ENCODE peak calls at places on chromosomes 16 and 17, in eight cellular contexts. One of them, this sample, is unnamed. For H3K4me1, the result is how much of the 10 kb centered on the place peaks cover.

GRCh38 chr16:55668337-55669281 is 12.8 kb downstream of the SLC6A2 start:
- DNase-seq in K562: no peak
- DNase-seq in pancreas: no peak
- DNase-seq in fibroblast of lung: no peak
- DNase-seq in A549: no peak
- DNase-seq in right atrium auricular region: no peak
- DNase-seq in adrenal gland: peak
- DNase-seq in tibial nerve: no peak
- DNase-seq in this sample: peak

GRCh38 chr17:7579839-7580630 is 597 bp downstream of the CD68 start:
- DNase-seq in K562: no peak
- DNase-seq in pancreas: no peak
- DNase-seq in fibroblast of lung: no peak
- DNase-seq in A549: no peak
- DNase-seq in right atrium auricular region: no peak
- DNase-seq in adrenal gland: no peak
- DNase-seq in tibial nerve: no peak
- DNase-seq in this sample: no peak

GRCh38 chr17:12622726-12623125 is 43.0 kb upstream of the MYOCD start:
- DNase-seq in K562: no peak
- DNase-seq in pancreas: no peak
- DNase-seq in fibroblast of lung: peak
- DNase-seq in A549: no peak
- DNase-seq in right atrium auricular region: no peak
- DNase-seq in adrenal gland: peak
- DNase-seq in tibial nerve: no peak
- DNase-seq in this sample: no peak

GRCh38 chr17:7232114-7232513 is 2.2 kb downstream of the DVL2 start:
- DNase-seq in K562: no peak
- DNase-seq in pancreas: no peak
- DNase-seq in fibroblast of lung: no peak
- DNase-seq in A549: no peak
- DNase-seq in right atrium auricular region: no peak
- DNase-seq in adrenal gland: no peak
- DNase-seq in tibial nerve: no peak
- DNase-seq in this sample: no peak

GRCh38 chr17:12386240-12386639 is 279.4 kb upstream of the MYOCD start:
- DNase-seq in K562: no peak
- DNase-seq in pancreas: no peak
- DNase-seq in fibroblast of lung: no peak
- DNase-seq in A549: no peak
- DNase-seq in right atrium auricular region: no peak
- DNase-seq in adrenal gland: no peak
- DNase-seq in tibial nerve: no peak
- DNase-seq in this sample: no peak

GRCh38 chr16:69097425-69097824 is 8.0 kb upstream of the HAS3 start:
- DNase-seq in K562: no peak
- DNase-seq in pancreas: no peak
- DNase-seq in fibroblast of lung: no peak
- DNase-seq in A549: no peak
- DNase-seq in right atrium auricular region: no peak
- DNase-seq in adrenal gland: no peak
- DNase-seq in tibial nerve: no peak
- DNase-seq in this sample: no peak

GRCh38 chr17:46072998-46073397 is 73.9 kb downstream of the STH start:
- DNase-seq in K562: no peak
- DNase-seq in pancreas: no peak
- DNase-seq in fibroblast of lung: peak
- DNase-seq in A549: peak
- DNase-seq in right atrium auricular region: no peak
- DNase-seq in adrenal gland: no peak
- DNase-seq in tibial nerve: no peak
- DNase-seq in this sample: peak

GRCh38 chr17:28469376-28469775 is 4.1 kb upstream of the SLC13A2 start:
- DNase-seq in K562: no peak
- DNase-seq in pancreas: peak
- DNase-seq in fibroblast of lung: no peak
- DNase-seq in A549: no peak
- DNase-seq in right atrium auricular region: no peak
- DNase-seq in adrenal gland: no peak
- DNase-seq in tibial nerve: no peak
- DNase-seq in this sample: no peak

GRCh38 chr16:28218109-28218508 is 6.3 kb upstream of the XPO6 start:
- DNase-seq in K562: no peak
- DNase-seq in pancreas: no peak
- DNase-seq in fibroblast of lung: peak
- DNase-seq in A549: no peak
- DNase-seq in right atrium auricular region: no peak
- DNase-seq in adrenal gland: peak
- DNase-seq in tibial nerve: no peak
- DNase-seq in this sample: no peak

GRCh38 chr17:60135951-60136666 is 13.7 kb upstream of the CA4 start:
- DNase-seq in K562: no peak
- DNase-seq in pancreas: peak
- DNase-seq in fibroblast of lung: no peak
- DNase-seq in A549: no peak
- DNase-seq in right atrium auricular region: no peak
- DNase-seq in adrenal gland: no peak
- DNase-seq in tibial nerve: no peak
- DNase-seq in this sample: no peak

GRCh38 chr17:47717261-47717697 is 15.8 kb upstream of the TBX21 start:
- DNase-seq in K562: peak
- DNase-seq in pancreas: peak
- DNase-seq in fibroblast of lung: no peak
- DNase-seq in A549: no peak
- DNase-seq in right atrium auricular region: no peak
- DNase-seq in adrenal gland: no peak
- DNase-seq in tibial nerve: no peak
- DNase-seq in this sample: no peak

GRCh38 chr17:63634163-63634562 is 11.9 kb downstream of the MAP3K3 start:
- DNase-seq in K562: peak
- DNase-seq in pancreas: no peak
- DNase-seq in fibroblast of lung: no peak
- DNase-seq in A549: no peak
- DNase-seq in right atrium auricular region: no peak
- DNase-seq in adrenal gland: no peak
- DNase-seq in tibial nerve: no peak
- DNase-seq in this sample: no peak

GRCh38 chr17:79622776-79623175 is 11.9 kb upstream of the RBFOX3 start:
- DNase-seq in K562: no peak
- DNase-seq in pancreas: peak
- DNase-seq in fibroblast of lung: no peak
- DNase-seq in A549: no peak
- DNase-seq in right atrium auricular region: no peak
- DNase-seq in adrenal gland: peak
- DNase-seq in tibial nerve: no peak
- DNase-seq in this sample: no peak

GRCh38 chr16:57708168-57708567 is 13.6 kb downstream of the DRC7 start:
- DNase-seq in K562: no peak
- DNase-seq in pancreas: no peak
- DNase-seq in fibroblast of lung: no peak
- DNase-seq in A549: no peak
- DNase-seq in right atrium auricular region: no peak
- DNase-seq in adrenal gland: no peak
- DNase-seq in tibial nerve: no peak
- DNase-seq in this sample: no peak

GRCh38 chr16:67884684-67885083 is at the start of gene NRN1L:
- DNase-seq in K562: peak
- DNase-seq in pancreas: peak
- DNase-seq in fibroblast of lung: peak
- DNase-seq in A549: no peak
- DNase-seq in right atrium auricular region: peak
- DNase-seq in adrenal gland: peak
- DNase-seq in tibial nerve: peak
- DNase-seq in this sample: no peak

GRCh38 chr17:4474093-4474492 is 24.6 kb upstream of the SPNS2 start:
- DNase-seq in K562: no peak
- DNase-seq in pancreas: no peak
- DNase-seq in fibroblast of lung: no peak
- DNase-seq in A549: no peak
- DNase-seq in right atrium auricular region: no peak
- DNase-seq in adrenal gland: no peak
- DNase-seq in tibial nerve: no peak
- DNase-seq in this sample: no peak

GRCh38 chr17:63436523-63437110 is 9.5 kb downstream of the CYB561 start:
- DNase-seq in K562: no peak
- DNase-seq in pancreas: peak
- DNase-seq in fibroblast of lung: peak
- DNase-seq in A549: no peak
- DNase-seq in right atrium auricular region: no peak
- DNase-seq in adrenal gland: no peak
- DNase-seq in tibial nerve: no peak
- DNase-seq in this sample: no peak

GRCh38 chr16:85199069-85199725 is 86.9 kb upstream of the CIBAR2 start:
- DNase-seq in K562: no peak
- DNase-seq in pancreas: no peak
- DNase-seq in fibroblast of lung: no peak
- DNase-seq in A549: no peak
- DNase-seq in right atrium auricular region: no peak
- DNase-seq in adrenal gland: no peak
- DNase-seq in tibial nerve: no peak
- DNase-seq in this sample: no peak
- H3K4me1 ChIP-seq in K562: under half
- H3K4me1 ChIP-seq in pancreas: half or more
- H3K4me1 ChIP-seq in fibroblast of lung: under half
- H3K4me1 ChIP-seq in A549: under half
- H3K4me1 ChIP-seq in right atrium auricular region: under half
- H3K4me1 ChIP-seq in adrenal gland: half or more
- H3K4me1 ChIP-seq in tibial nerve: under half
- H3K4me1 ChIP-seq in this sample: under half

GRCh38 chr17:73284906-73285602 is 23.4 kb upstream of the CPSF4L start:
- DNase-seq in K562: no peak
- DNase-seq in pancreas: no peak
- DNase-seq in fibroblast of lung: no peak
- DNase-seq in A549: no peak
- DNase-seq in right atrium auricular region: no peak
- DNase-seq in adrenal gland: peak
- DNase-seq in tibial nerve: no peak
- DNase-seq in this sample: no peak

GRCh38 chr17:73286863-73287296 is 24.9 kb downstream of the CDC42EP4 start:
- DNase-seq in K562: peak
- DNase-seq in pancreas: no peak
- DNase-seq in fibroblast of lung: no peak
- DNase-seq in A549: no peak
- DNase-seq in right atrium auricular region: no peak
- DNase-seq in adrenal gland: peak
- DNase-seq in tibial nerve: no peak
- DNase-seq in this sample: no peak

GRCh38 chr17:73284339-73284738 is 22.7 kb upstream of the CPSF4L start:
- DNase-seq in K562: no peak
- DNase-seq in pancreas: no peak
- DNase-seq in fibroblast of lung: no peak
- DNase-seq in A549: no peak
- DNase-seq in right atrium auricular region: no peak
- DNase-seq in adrenal gland: no peak
- DNase-seq in tibial nerve: no peak
- DNase-seq in this sample: no peak

GRCh38 chr17:73285916-73286862 is 24.5 kb upstream of the CPSF4L start:
- DNase-seq in K562: no peak
- DNase-seq in pancreas: no peak
- DNase-seq in fibroblast of lung: no peak
- DNase-seq in A549: no peak
- DNase-seq in right atrium auricular region: no peak
- DNase-seq in adrenal gland: peak
- DNase-seq in tibial nerve: no peak
- DNase-seq in this sample: no peak

GRCh38 chr17:73285603-73285908 is 23.9 kb upstream of the CPSF4L start:
- DNase-seq in K562: no peak
- DNase-seq in pancreas: no peak
- DNase-seq in fibroblast of lung: no peak
- DNase-seq in A549: no peak
- DNase-seq in right atrium auricular region: no peak
- DNase-seq in adrenal gland: no peak
- DNase-seq in tibial nerve: no peak
- DNase-seq in this sample: no peak
- H3K4me1 ChIP-seq in K562: under half
- H3K4me1 ChIP-seq in pancreas: under half
- H3K4me1 ChIP-seq in fibroblast of lung: under half
- H3K4me1 ChIP-seq in A549: under half
- H3K4me1 ChIP-seq in right atrium auricular region: under half
- H3K4me1 ChIP-seq in adrenal gland: under half
- H3K4me1 ChIP-seq in tibial nerve: half or more
- H3K4me1 ChIP-seq in this sample: under half

DNA sequence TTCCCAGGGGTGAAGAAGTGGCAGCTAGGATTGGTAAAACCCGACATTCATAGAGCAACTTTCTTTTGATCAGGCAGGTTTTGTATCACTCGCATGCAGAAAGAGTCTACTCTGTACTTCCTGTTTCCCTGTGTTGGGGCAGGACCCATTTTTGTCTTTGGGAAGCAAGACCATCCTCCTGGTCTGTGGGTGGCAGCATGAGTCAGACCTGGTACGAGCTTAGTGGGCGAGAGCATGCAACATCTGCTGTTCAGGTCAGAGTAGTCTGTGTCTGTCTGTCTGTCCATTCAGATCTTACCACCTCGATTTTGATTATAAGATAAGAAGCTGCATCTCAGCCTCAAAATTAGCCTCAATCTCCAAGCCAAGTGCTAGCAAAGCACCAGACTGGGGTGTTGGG is 111.0 kb downstream of the XYLT1 start:
- DNase-seq in K562: no peak
- DNase-seq in pancreas: no peak
- DNase-seq in fibroblast of lung: no peak
- DNase-seq in A549: no peak
- DNase-seq in right atrium auricular region: peak
- DNase-seq in adrenal gland: no peak
- DNase-seq in tibial nerve: no peak
- DNase-seq in this sample: peak
- H3K4me1 ChIP-seq in K562: under half
- H3K4me1 ChIP-seq in pancreas: under half
- H3K4me1 ChIP-seq in fibroblast of lung: under half
- H3K4me1 ChIP-seq in A549: under half
- H3K4me1 ChIP-seq in right atrium auricular region: under half
- H3K4me1 ChIP-seq in adrenal gland: under half
- H3K4me1 ChIP-seq in tibial nerve: under half
- H3K4me1 ChIP-seq in this sample: under half

GRCh38 chr17:1109606-1110523 is 69.9 kb downstream of the ABR start:
- DNase-seq in K562: no peak
- DNase-seq in pancreas: peak
- DNase-seq in fibroblast of lung: no peak
- DNase-seq in A549: no peak
- DNase-seq in right atrium auricular region: no peak
- DNase-seq in adrenal gland: no peak
- DNase-seq in tibial nerve: no peak
- DNase-seq in this sample: no peak

GRCh38 chr17:1111599-1112443 is 68.0 kb downstream of the ABR start:
- DNase-seq in K562: no peak
- DNase-seq in pancreas: peak
- DNase-seq in fibroblast of lung: no peak
- DNase-seq in A549: peak
- DNase-seq in right atrium auricular region: no peak
- DNase-seq in adrenal gland: peak
- DNase-seq in tibial nerve: no peak
- DNase-seq in this sample: no peak

GRCh38 chr17:1112875-1113274 is 66.9 kb downstream of the ABR start:
- DNase-seq in K562: peak
- DNase-seq in pancreas: no peak
- DNase-seq in fibroblast of lung: no peak
- DNase-seq in A549: no peak
- DNase-seq in right atrium auricular region: no peak
- DNase-seq in adrenal gland: no peak
- DNase-seq in tibial nerve: no peak
- DNase-seq in this sample: no peak

GRCh38 chr17:1110524-1110843 is 69.3 kb downstream of the ABR start:
- DNase-seq in K562: no peak
- DNase-seq in pancreas: no peak
- DNase-seq in fibroblast of lung: no peak
- DNase-seq in A549: no peak
- DNase-seq in right atrium auricular region: no peak
- DNase-seq in adrenal gland: no peak
- DNase-seq in tibial nerve: no peak
- DNase-seq in this sample: no peak

GRCh38 chr17:1110844-1111598 is 68.8 kb downstream of the ABR start:
- DNase-seq in K562: no peak
- DNase-seq in pancreas: peak
- DNase-seq in fibroblast of lung: peak
- DNase-seq in A549: peak
- DNase-seq in right atrium auricular region: peak
- DNase-seq in adrenal gland: peak
- DNase-seq in tibial nerve: no peak
- DNase-seq in this sample: peak
- H3K4me1 ChIP-seq in K562: under half
- H3K4me1 ChIP-seq in pancreas: under half
- H3K4me1 ChIP-seq in fibroblast of lung: under half
- H3K4me1 ChIP-seq in A549: half or more
- H3K4me1 ChIP-seq in right atrium auricular region: under half
- H3K4me1 ChIP-seq in adrenal gland: under half
- H3K4me1 ChIP-seq in tibial nerve: under half
- H3K4me1 ChIP-seq in this sample: under half

This sample was measured in foreskin keratinocyte.